ENCODE peak calls at places on chromosomes 3 and 15, in five cellular contexts. E is SK-MEL-5; Z is CD8-positive, alpha-beta T cell; J is stimulated activated naive CD8-positive, alpha-beta T cell treated with anti-CD3 and anti-CD28 coated beads, Interleukin-15, Interleukin-2, amounts not matched to agents 100 U/mL and 50 U/mL, for 24 hours; W is adrenal gland. O is an unnamed sample.
A peak's percentile ranks its signal among the peaks of the same experiment; 100 is the strongest.

GRCh38 chr15:59273266-59273665 is 66.6 kb downstream of the LDHAL6B start:
- DNase-seq in J (no peak), E (no peak), W (no peak), Z (no peak), O (no peak)

GRCh38 chr15:70252936-70253280 is 155.2 kb upstream of the TLE3 start:
- DNase-seq in J (no peak), E (no peak), Z (no peak), W (no peak), O (no peak)

GRCh38 chr3:85030052-85030451 is 71.3 kb downstream of the CADM2 start:
- DNase-seq in W (no peak), Z (no peak), E (no peak), J (no peak), O (no peak)

GRCh38 chr3:155080692-155081091 is 573 bp downstream of the MME start:
- DNase-seq in E (no peak), J (no peak), W (no peak), Z (no peak), O (no peak)

GRCh38 chr3:3071136-3071535 is 39.0 kb downstream of the IL5RA start:
- DNase-seq in W (no peak), E (no peak), Z (no peak), J (no peak), O (no peak)

GRCh38 chr3:47909607-47910006 is 106.6 kb downstream of the MAP4 start:
- DNase-seq in J (no peak), W (no peak), E (peak; percentile 42), Z (no peak), O (no peak)

GRCh38 chr3:50136714-50137405 is 18.3 kb upstream of the SEMA3F start:
- DNase-seq in W (no peak), J (no peak), Z (no peak), E (no peak), O (no peak)

GRCh38 chr15:101651753-101652097 is 456 bp downstream of the TM2D3 start:
- DNase-seq in Z (no peak), J (no peak), E (peak; percentile 28), W (peak; percentile 57), O (no peak)

GRCh38 chr3:188558343-188559068 is 404.5 kb downstream of the LPP start:
- DNase-seq in W (no peak), J (no peak), E (no peak), Z (no peak), O (no peak)

GRCh38 chr3:179436517-179436916 is 14.8 kb downstream of the GNB4 start:
- DNase-seq in Z (no peak), W (no peak), J (no peak), E (no peak), O (no peak)

GRCh38 chr3:31532587-31533168 is at the start of gene STT3B:
- DNase-seq in J (peak; percentile 85), W (peak; percentile 70), E (peak; percentile 83), Z (peak; percentile 81), O (peak; percentile 74)

GRCh38 chr3:129312671-129313414 is 34.2 kb downstream of the HMCES start:
- DNase-seq in J (no peak), E (no peak), W (no peak), Z (no peak), O (peak; percentile 67)

GRCh38 chr3:12370758-12371157 is 81.9 kb downstream of the PPARG start:
- DNase-seq in E (no peak), J (no peak), W (no peak), Z (no peak), O (no peak)

GRCh38 chr3:84125201-84125721 is 833.5 kb upstream of the CADM2 start:
- DNase-seq in J (no peak), Z (no peak), E (no peak), W (no peak), O (peak; percentile 57)

GRCh38 chr15:44137750-44138149 is 57.3 kb downstream of the FRMD5 start:
- DNase-seq in Z (no peak), W (peak; percentile 50), E (peak; percentile 16), J (no peak), O (no peak)

GRCh38 chr3:56823421-56823926 is 21.7 kb upstream of the ARHGEF3 start:
- DNase-seq in W (no peak), Z (no peak), E (no peak), J (no peak), O (no peak)

GRCh38 chr3:12476238-12476897 is 7.9 kb upstream of the TSEN2 start:
- DNase-seq in Z (no peak), E (no peak), J (no peak), W (no peak), O (no peak)